ENCODE peak calls at places on chromosomes 6 and 20, in eight cellular contexts. C, P, L, J, A, U, W and T are unnamed samples. For H3K4me1, the result is how much of the 10 kb centered on the place peaks cover.

GRCh38 chr20:17679786-17680127 is 2.3 kb downstream of the RRBP1 start:
- DNase-seq in C (no peak), P (no peak), L (no peak), J (no peak), A (no peak), U (no peak), W (peak), T (no peak)

GRCh38 chr20:24469116-24470030 is at the start of gene SYNDIG1:
- DNase-seq in C (peak), P (no peak), L (peak), J (no peak), A (peak), U (peak), W (no peak), T (no peak)

GRCh38 chr6:163355471-163355991 is 59.0 kb upstream of the QKI start:
- DNase-seq in C (peak), P (no peak), L (no peak), J (peak), A (no peak), U (peak), W (peak), T (no peak)

GRCh38 chr6:101386982-101387381 is 6.5 kb upstream of the GRIK2 start:
- DNase-seq in C (no peak), P (no peak), L (no peak), J (no peak), A (no peak), U (no peak), W (no peak), T (no peak)

GRCh38 chr20:44120676-44121425 is 66.1 kb downstream of the JPH2 start:
- DNase-seq in C (no peak), P (no peak), L (no peak), J (no peak), A (no peak), U (no peak), W (no peak), T (no peak)

GRCh38 chr6:149264629-149265028 is 52.9 kb upstream of the TAB2 start:
- DNase-seq in C (no peak), P (peak), L (no peak), J (no peak), A (no peak), U (no peak), W (no peak), T (no peak)

GRCh38 chr6:19427548-19427947 is 409.6 kb upstream of the ID4 start:
- DNase-seq in C (no peak), P (no peak), L (no peak), J (no peak), A (no peak), U (no peak), W (no peak), T (no peak)

GRCh38 chr6:90005048-90005827 is 111.0 kb downstream of the GJA10 start:
- DNase-seq in C (peak), P (no peak), L (no peak), J (no peak), A (no peak), U (no peak), W (no peak), T (no peak)

GRCh38 chr6:133937909-133938308 is 15.1 kb upstream of the TBPL1 start:
- DNase-seq in C (no peak), P (no peak), L (no peak), J (no peak), A (no peak), U (no peak), W (no peak), T (no peak)

GRCh38 chr20:8568068-8568467 is 436.0 kb downstream of the PLCB1 start:
- DNase-seq in C (no peak), P (no peak), L (no peak), J (no peak), A (no peak), U (no peak), W (no peak), T (no peak)

GRCh38 chr6:141307309-141307998 is 825.3 kb upstream of the GJE1 start:
- DNase-seq in C (no peak), P (no peak), L (no peak), J (no peak), A (no peak), U (no peak), W (no peak), T (no peak)

GRCh38 chr20:15077733-15078132 is 740.3 kb upstream of the FLRT3 start:
- DNase-seq in C (no peak), P (no peak), L (no peak), J (no peak), A (no peak), U (no peak), W (no peak), T (no peak)

GRCh38 chr20:59134182-59134581 is 29.4 kb upstream of the ZNF831 start:
- DNase-seq in C (no peak), P (no peak), L (no peak), J (no peak), A (no peak), U (no peak), W (no peak), T (no peak)

GRCh38 chr6:1315201-1315559 is 3.3 kb downstream of the FOXQ1 start:
- DNase-seq in C (no peak), P (no peak), L (no peak), J (no peak), A (no peak), U (no peak), W (no peak), T (no peak)

GRCh38 chr20:34891166-34892062 is 15.0 kb downstream of the ACSS2 start:
- DNase-seq in C (no peak), P (no peak), L (no peak), J (no peak), A (no peak), U (no peak), W (no peak), T (no peak)

GRCh38 chr20:10521068-10521834 is 86.1 kb downstream of the SLX4IP start:
- DNase-seq in C (no peak), P (no peak), L (peak), J (no peak), A (no peak), U (no peak), W (peak), T (no peak)

GRCh38 chr6:145529582-145529981 is 205.7 kb downstream of the EPM2A start:
- DNase-seq in C (no peak), P (no peak), L (no peak), J (no peak), A (no peak), U (no peak), W (no peak), T (no peak)

GRCh38 chr6:107813555-107814194 is 10.4 kb downstream of the SCML4 start:
- DNase-seq in C (no peak), P (no peak), L (no peak), J (peak), A (no peak), U (no peak), W (no peak), T (no peak)

GRCh38 chr20:1669304-1669703 is 11.7 kb upstream of the SIRPG start:
- DNase-seq in C (no peak), P (no peak), L (peak), J (no peak), A (peak), U (no peak), W (no peak), T (no peak)

GRCh38 chr6:42179261-42179955 is 6.2 kb downstream of the GUCA1A start:
- DNase-seq in C (no peak), P (no peak), L (no peak), J (no peak), A (no peak), U (no peak), W (no peak), T (no peak)

GRCh38 chr6:37783025-37783825 is 36.3 kb upstream of the ZFAND3 start:
- DNase-seq in C (peak), P (no peak), L (no peak), J (no peak), A (peak), U (peak), W (no peak), T (no peak)

GRCh38 chr6:27669278-27669797 is 196.4 kb upstream of the ZNF184 start:
- DNase-seq in C (no peak), P (no peak), L (no peak), J (no peak), A (no peak), U (no peak), W (peak), T (no peak)

GRCh38 chr20:50118203-50118602 is 5.3 kb upstream of the UBE2V1 start:
- DNase-seq in C (no peak), P (no peak), L (no peak), J (no peak), A (no peak), U (no peak), W (no peak), T (no peak)

GRCh38 chr6:158999154-158999668 is 791 bp downstream of the RSPH3 start:
- DNase-seq in C (no peak), P (no peak), L (no peak), J (no peak), A (no peak), U (no peak), W (peak), T (no peak)

GRCh38 chr6:160714731-160715130 is 12.7 kb downstream of the PLG start:
- DNase-seq in C (no peak), P (no peak), L (no peak), J (no peak), A (no peak), U (no peak), W (no peak), T (no peak)

GRCh38 chr20:41119593-41120561 is 17.5 kb upstream of the PLCG1 start:
- DNase-seq in C (no peak), P (no peak), L (no peak), J (no peak), A (no peak), U (no peak), W (no peak), T (no peak)

GRCh38 chr6:3322366-3322890 is 63.7 kb downstream of the PSMG4 start:
- DNase-seq in C (no peak), P (no peak), L (no peak), J (no peak), A (no peak), U (peak), W (no peak), T (no peak)

DNA sequence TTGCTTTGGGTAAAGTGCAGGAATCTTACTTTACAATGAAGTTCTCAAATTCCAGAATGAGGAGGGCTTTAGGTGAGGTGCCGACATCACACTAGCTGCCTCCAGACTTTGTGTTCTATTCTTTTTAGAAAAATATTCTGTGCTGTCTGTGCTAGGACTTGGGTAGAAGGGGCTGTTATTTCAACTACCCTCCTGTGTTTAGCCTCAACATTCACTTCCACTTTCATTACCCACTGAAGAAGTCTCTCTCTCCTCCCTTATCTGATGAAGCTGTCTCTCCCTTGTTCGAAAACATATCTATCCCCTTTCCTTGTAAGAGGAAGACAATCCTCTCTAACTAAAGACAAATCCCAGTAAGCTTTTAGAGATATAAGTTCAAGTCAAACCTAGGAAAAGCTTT is 25.0 kb upstream of the BRPF3 start:
- DNase-seq in C (no peak), P (no peak), L (no peak), J (no peak), A (no peak), U (no peak), W (no peak), T (no peak)
- H3K4me3 ChIP-seq in C (no peak), P (no peak), L (no peak), J (no peak), A (no peak), U (no peak), W (no peak), T (no peak)

GRCh38 chr6:34947561-34947960 is 58.5 kb downstream of the ANKS1A start:
- DNase-seq in C (no peak), P (no peak), L (no peak), J (no peak), A (no peak), U (no peak), W (no peak), T (no peak)
- TF ChIP-seq CTCF in C (no peak), P (no peak), L (no peak), J (no peak), A (no peak), U (no peak), W (no peak), T (no peak)

DNA sequence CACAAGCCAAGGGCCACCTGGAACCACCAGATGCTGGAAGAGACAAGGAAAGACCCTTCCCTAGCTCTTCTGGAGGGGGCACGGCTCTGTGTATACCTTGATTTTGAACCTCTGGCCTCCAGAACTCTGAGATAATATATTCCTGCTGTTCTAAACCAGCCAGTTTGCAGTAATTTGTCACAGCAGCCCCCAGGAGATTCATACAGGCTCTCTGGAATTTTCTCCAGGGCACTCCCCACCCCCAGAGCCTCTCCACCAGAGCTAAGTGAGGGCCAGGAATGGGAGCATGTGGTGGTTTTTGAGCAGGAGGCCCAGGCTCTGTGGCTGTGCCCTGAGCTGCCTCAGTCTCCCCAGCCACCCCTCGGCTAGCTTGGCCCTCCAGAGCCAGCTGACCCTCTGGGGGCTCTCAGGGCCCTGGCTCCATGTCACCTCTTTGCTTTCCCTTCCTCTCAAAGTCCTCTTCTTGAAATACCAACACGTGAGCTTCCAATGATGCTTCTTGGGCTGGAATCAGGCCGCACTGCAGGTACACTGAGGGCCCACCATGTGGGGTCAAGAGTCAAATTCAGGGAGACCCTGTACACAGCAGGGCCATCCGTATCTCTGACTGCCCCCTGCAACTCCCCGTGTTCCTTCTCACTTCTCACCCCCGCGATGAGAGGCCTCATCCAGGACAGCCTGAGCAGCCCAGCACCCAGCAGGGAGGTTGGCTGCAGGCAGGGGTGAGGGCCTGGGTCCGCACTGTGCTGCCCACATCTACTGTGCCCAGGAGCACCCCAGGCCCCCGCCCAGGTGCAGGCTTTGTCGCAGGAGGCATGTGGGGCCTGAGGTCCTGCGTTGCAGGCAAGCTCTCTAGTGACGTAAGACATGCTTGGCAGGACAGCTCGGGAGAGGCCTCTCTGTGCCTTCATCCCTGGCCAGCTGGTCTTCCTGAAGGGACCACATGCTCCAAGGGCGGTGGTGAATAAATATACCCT is 155.5 kb downstream of the ANKRD60 start:
- DNase-seq in C (no peak), P (no peak), L (no peak), J (peak), A (peak), U (no peak), W (no peak), T (no peak)
- H3K4me1 ChIP-seq in C (under half), P (under half), L (under half), J (under half), A (under half), U (under half), W (under half), T (under half)

GRCh38 chr6:26222587-26222986 is 135.4 kb downstream of the HFE start:
- DNase-seq in C (no peak), P (no peak), L (no peak), J (no peak), A (no peak), U (no peak), W (no peak), T (no peak)
- H3K4me3 ChIP-seq in C (no peak), P (no peak), L (no peak), J (no peak), A (peak), U (no peak), W (no peak), T (no peak)

DNA sequence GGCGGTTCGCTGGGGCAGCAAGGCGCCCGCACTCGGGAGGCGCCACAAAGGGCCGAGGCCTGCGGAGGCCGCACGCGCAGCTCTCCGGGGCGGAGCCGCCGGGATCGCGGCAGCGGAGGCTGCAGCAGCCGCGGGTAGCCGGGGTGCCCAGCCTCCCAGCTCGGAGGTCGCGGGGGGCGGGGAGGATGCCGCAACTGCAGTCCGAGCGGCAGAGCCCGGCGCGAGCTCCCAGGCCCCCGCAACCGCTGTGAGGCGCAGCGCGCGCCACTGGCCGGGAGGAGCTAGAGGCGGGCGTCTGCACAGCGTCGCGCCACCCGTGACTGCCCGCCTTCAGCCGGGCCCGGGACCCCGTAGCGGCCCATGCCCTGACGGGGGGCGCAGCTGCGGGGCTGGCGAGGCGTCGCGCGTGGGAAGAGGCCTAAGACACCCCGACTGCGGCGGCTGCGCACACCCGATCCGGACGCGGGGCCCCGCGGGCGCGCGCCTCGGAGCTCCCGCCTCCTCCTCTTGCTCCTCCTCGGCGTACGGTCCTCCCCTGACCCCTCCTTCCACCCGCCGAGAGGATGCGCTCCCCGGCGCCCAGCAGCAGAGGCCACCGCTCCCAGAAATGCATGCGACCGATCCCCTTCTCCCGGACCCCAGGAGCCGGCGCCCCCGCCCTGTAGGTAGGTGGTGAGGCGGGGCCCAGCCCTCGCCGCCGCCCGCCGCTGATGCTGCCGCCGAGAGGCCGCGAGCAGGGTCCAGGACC is at the start of gene NCOA7:
- DNase-seq in C (peak), P (peak), L (peak), J (peak), A (peak), U (peak), W (peak), T (peak)
- TF ChIP-seq CTCF in C (no peak), P (no peak), L (no peak), J (peak), A (no peak), U (peak), W (no peak), T (peak)

DNA sequence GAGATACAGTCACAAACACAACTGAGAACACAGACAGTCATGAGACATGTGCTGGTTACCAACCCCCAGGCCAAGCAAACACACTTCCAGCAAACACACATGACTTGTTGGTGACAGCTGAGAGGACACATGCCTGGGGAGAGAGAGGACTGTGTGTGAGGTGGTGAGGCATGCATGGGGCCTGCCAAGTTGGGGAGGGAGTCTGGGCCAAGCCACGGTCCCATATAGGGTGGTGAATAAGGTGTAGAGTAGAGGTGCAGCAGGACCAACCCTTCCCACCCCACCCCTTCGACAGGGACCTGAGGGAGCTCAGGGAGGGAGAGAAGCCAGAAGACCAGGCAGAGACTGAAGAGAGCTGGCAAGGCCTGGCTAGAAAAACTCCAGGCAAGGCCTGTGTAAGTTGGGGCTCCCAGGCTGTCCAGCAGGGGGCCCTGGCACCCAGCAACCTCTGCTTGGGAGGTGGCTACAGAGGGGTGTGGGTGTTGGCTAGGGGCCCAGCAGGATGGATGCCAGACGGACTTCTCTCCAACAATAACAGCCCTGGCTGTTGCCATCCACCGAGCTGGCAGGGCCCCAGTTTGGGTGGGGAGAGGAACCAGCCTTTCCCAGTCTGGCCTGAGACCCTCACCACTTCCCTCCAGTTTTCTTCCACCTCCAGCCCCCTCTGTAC is 2.0 kb upstream of the SLC29A1 start:
- DNase-seq in C (peak), P (peak), L (peak), J (peak), A (peak), U (peak), W (peak), T (peak)
- H3K4me1 ChIP-seq in C (under half), P (under half), L (half or more), J (half or more), A (half or more), U (under half), W (half or more), T (half or more)

DNA sequence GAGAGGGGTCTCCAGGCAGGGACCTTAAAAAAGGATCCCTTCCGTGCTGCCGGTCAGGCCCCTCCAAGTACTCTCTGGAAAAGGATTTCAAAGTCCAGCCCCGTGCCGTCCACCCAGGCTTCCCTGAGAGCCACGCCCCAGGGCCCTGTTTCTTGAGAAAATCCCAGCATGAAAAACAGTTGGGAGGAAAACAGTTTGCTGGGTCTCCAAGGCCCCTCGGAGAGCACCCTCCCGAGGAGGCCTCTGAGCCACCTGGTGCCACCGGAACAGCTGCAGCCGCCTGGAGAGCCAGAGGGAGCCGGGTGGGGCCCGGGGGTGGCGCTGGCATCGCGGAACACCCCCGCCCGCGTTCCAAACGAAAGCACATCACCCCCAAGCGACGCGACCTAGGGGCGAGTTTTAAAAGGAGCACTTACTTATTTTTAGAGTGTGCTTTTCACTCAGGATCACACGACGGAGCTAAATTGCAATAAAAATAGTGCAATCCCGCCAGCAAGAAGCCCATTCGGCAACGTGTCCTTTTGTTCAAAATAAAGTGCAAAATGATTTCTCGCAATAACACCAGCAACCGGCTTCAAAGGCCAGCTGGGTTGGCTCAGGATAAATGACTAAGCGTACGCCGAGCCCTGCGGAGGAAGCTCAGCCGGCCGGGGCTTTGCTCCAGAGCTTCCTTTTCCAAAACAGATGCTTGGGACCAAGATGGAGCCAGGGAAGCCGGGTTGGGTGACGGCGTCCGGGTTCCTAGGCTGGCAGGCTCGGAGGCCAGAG is 64.2 kb downstream of the YTHDF1 start:
- DNase-seq in C (no peak), P (no peak), L (no peak), J (no peak), A (no peak), U (no peak), W (no peak), T (no peak)
- H3K4me3 ChIP-seq in C (no peak), P (no peak), L (no peak), J (peak), A (no peak), U (no peak), W (no peak), T (peak)